ENCODE peak calls at places on chromosomes 11 and 22, in eight cellular contexts. N is stimulated activated CD8-positive, alpha-beta memory T cell treated with anti-CD3 and anti-CD28 coated beads, Interleukin-4, amount 100 ng/mL, for 1 hour; G is NCI-H510A treated with DMSO at 0.1 percent for 48 hours; B is CD8-positive, alpha-beta memory T cell; A is NCI-H460; C is T1000; T is PC-9; L is RCC 7860. U is an unnamed sample.

GRCh38 chr22:28025333-28025732 is 106.3 kb upstream of the PITPNB start:
- DNase-seq in N (no peak), G (no peak), B (no peak), A (no peak), C (no peak), T (no peak), L (no peak), U (no peak)

GRCh38 chr22:33758961-33759360 is 161.3 kb downstream of the LARGE1 start:
- DNase-seq in N (no peak), G (no peak), B (no peak), A (no peak), C (no peak), T (no peak), L (no peak), U (no peak)

GRCh38 chr11:43515090-43515489 is 156.4 kb downstream of the TTC17 start:
- DNase-seq in N (no peak), G (no peak), B (no peak), A (no peak), C (no peak), T (no peak), L (no peak), U (no peak)

GRCh38 chr22:31346733-31347250 is 646 bp upstream of the PATZ1 start:
- DNase-seq in N (peak), G (peak), B (peak), A (peak), C (peak), T (peak), L (peak), U (peak)

GRCh38 chr11:66189031-66189745 is 79.3 kb upstream of the RAB1B start:
- DNase-seq in N (no peak), G (no peak), B (no peak), A (no peak), C (no peak), T (no peak), L (no peak), U (no peak)

GRCh38 chr22:22909605-22910271 is 22.1 kb downstream of the IGLL5 start:
- DNase-seq in N (no peak), G (no peak), B (no peak), A (no peak), C (no peak), T (no peak), L (no peak), U (no peak)

GRCh38 chr22:45772726-45773125 is 101.1 kb downstream of the ATXN10 start:
- DNase-seq in N (no peak), G (no peak), B (no peak), A (no peak), C (no peak), T (no peak), L (no peak), U (no peak)

GRCh38 chr22:39250838-39251237 is 6.1 kb upstream of the PDGFB start:
- DNase-seq in N (no peak), G (no peak), B (no peak), A (no peak), C (no peak), T (no peak), L (no peak), U (no peak)

GRCh38 chr22:38954414-38955043 is 2.9 kb upstream of the APOBEC3A start:
- DNase-seq in N (no peak), G (no peak), B (no peak), A (no peak), C (no peak), T (no peak), L (no peak), U (no peak)

GRCh38 chr11:65538915-65539374 is 14.1 kb downstream of the SCYL1 start:
- DNase-seq in N (no peak), G (no peak), B (no peak), A (no peak), C (no peak), T (no peak), L (no peak), U (no peak)

GRCh38 chr22:29230916-29231875 is 25.5 kb downstream of the EMID1 start:
- DNase-seq in N (no peak), G (no peak), B (no peak), A (no peak), C (no peak), T (no peak), L (no peak), U (no peak)

GRCh38 chr22:29719894-29720645 is at the start of gene CABP7:
- DNase-seq in N (no peak), G (no peak), B (no peak), A (no peak), C (no peak), T (no peak), L (no peak), U (no peak)